ENCODE peak calls at places on chromosome 4, in eight cellular contexts. A, Q, Y, X, G, Z, F and B are unnamed samples.

GRCh38 chr4:83771113-83771705 is 235.3 kb downstream of the GPAT3 start:
- DNase-seq in A (peak), G (no peak), Z (peak), X (peak), Y (peak), F (peak), Q (peak), B (peak)

GRCh38 chr4:179307297-179308136 is 1865.3 kb upstream of the AGA start:
- DNase-seq in Q (peak), G (peak), A (peak), Z (peak), X (peak), F (peak), Y (peak), B (peak)

GRCh38 chr4:76365636-76366035 is 55.3 kb downstream of the CCDC158 start:
- DNase-seq in Z (no peak), F (no peak), A (peak), Y (no peak), Q (no peak), X (no peak), G (no peak), B (no peak)

GRCh38 chr4:52201705-52202104 is 150.6 kb downstream of the SPATA18 start:
- DNase-seq in Y (no peak), F (no peak), Z (no peak), A (no peak), G (no peak), X (no peak), Q (no peak), B (no peak)

GRCh38 chr4:47383829-47384427 is 79.6 kb downstream of the COMMD8 start:
- DNase-seq in G (no peak), Z (no peak), F (peak), Y (peak), X (peak), A (peak), Q (peak), B (no peak)

GRCh38 chr4:184647391-184648101 is 1.7 kb downstream of the CASP3 start:
- DNase-seq in G (no peak), Z (no peak), X (no peak), A (peak), Q (no peak), Y (no peak), F (no peak), B (no peak)

GRCh38 chr4:177214935-177215334 is 94.7 kb upstream of the NEIL3 start:
- DNase-seq in Z (no peak), X (no peak), Q (no peak), A (peak), F (no peak), Y (no peak), G (no peak), B (no peak)

GRCh38 chr4:123524958-123525628 is 128.5 kb downstream of the SPRY1 start:
- DNase-seq in G (no peak), X (peak), Q (no peak), Z (no peak), F (no peak), A (peak), Y (no peak), B (no peak)

GRCh38 chr4:116899536-116899935 is 185.8 kb downstream of the TRAM1L1 start:
- DNase-seq in F (peak), Y (no peak), X (no peak), Z (no peak), A (no peak), G (no peak), Q (no peak), B (no peak)

GRCh38 chr4:100823066-100823992 is 305.5 kb upstream of the EMCN start:
- DNase-seq in G (peak), Q (no peak), A (no peak), Z (no peak), X (peak), Y (no peak), F (no peak), B (no peak)

GRCh38 chr4:143335979-143336827 is 473 bp upstream of the GAB1 start:
- DNase-seq in Z (peak), Y (peak), G (no peak), A (peak), F (peak), Q (peak), X (peak), B (peak)

GRCh38 chr4:179285696-179286095 is 1843.5 kb upstream of the AGA start:
- DNase-seq in A (no peak), Q (no peak), G (no peak), X (peak), Z (no peak), Y (no peak), F (no peak), B (no peak)

GRCh38 chr4:61210186-61210939 is 10.2 kb downstream of the ADGRL3 start:
- DNase-seq in Y (no peak), Q (no peak), X (no peak), G (no peak), F (no peak), A (no peak), Z (no peak), B (peak)

GRCh38 chr4:188680004-188680666 is 540.9 kb downstream of the TRIML1 start:
- DNase-seq in G (no peak), X (no peak), A (no peak), Z (no peak), Y (no peak), F (no peak), Q (no peak), B (no peak)

GRCh38 chr4:114364857-114365256 is 233.8 kb upstream of the UGT8 start:
- DNase-seq in G (no peak), A (peak), F (no peak), Y (no peak), Z (no peak), Q (no peak), X (no peak), B (no peak)

GRCh38 chr4:38600575-38600974 is 63.4 kb upstream of the KLF3 start:
- DNase-seq in A (no peak), Z (no peak), Q (no peak), X (no peak), Y (no peak), F (no peak), G (no peak), B (no peak)

GRCh38 chr4:81471361-81472248 is at the start of gene RASGEF1B:
- DNase-seq in F (peak), X (peak), A (peak), Z (peak), Y (peak), Q (peak), G (peak), B (peak)

GRCh38 chr4:186930024-186930423 is 206.4 kb upstream of the FAT1 start:
- DNase-seq in F (no peak), G (no peak), A (no peak), X (no peak), Y (no peak), Q (no peak), Z (no peak), B (no peak)

GRCh38 chr4:113442821-113443220 is 318.7 kb downstream of the CAMK2D start:
- DNase-seq in Z (no peak), F (no peak), X (no peak), G (no peak), Y (no peak), Q (no peak), A (no peak), B (no peak)

GRCh38 chr4:126267689-126268088 is 952.9 kb downstream of the FAT4 start:
- DNase-seq in A (peak), G (no peak), X (no peak), Q (no peak), F (no peak), Y (no peak), Z (no peak), B (no peak)

GRCh38 chr4:92035666-92036065 is 268.1 kb upstream of the GRID2 start:
- DNase-seq in X (no peak), Z (no peak), G (no peak), Y (no peak), Q (no peak), A (peak), F (no peak), B (no peak)

GRCh38 chr4:122131562-122132157 is 20.5 kb upstream of the BLTP1 start:
- DNase-seq in Y (no peak), Q (no peak), A (no peak), Z (no peak), X (no peak), F (no peak), G (peak), B (no peak)

GRCh38 chr4:128228778-128229457 is 58.7 kb downstream of the PGRMC2 start:
- DNase-seq in Z (no peak), G (no peak), Y (no peak), X (no peak), F (peak), Q (no peak), A (peak), B (no peak)

GRCh38 chr4:83889802-83890201 is 353.9 kb downstream of the GPAT3 start:
- DNase-seq in X (no peak), Y (peak), Z (no peak), G (no peak), F (no peak), Q (no peak), A (peak), B (no peak)

GRCh38 chr4:186765673-186766546 is 42.3 kb upstream of the FAT1 start:
- DNase-seq in G (no peak), X (peak), A (no peak), Y (no peak), F (no peak), Q (peak), Z (no peak), B (no peak)

GRCh38 chr4:147731611-147732515 is at the start of gene ARHGAP10:
- DNase-seq in Y (peak), G (no peak), F (peak), Q (peak), Z (peak), A (peak), X (no peak), B (peak)

GRCh38 chr4:74632634-74633033 is 161.7 kb downstream of the BTC start:
- DNase-seq in Y (no peak), G (no peak), Q (peak), Z (no peak), F (no peak), X (no peak), A (peak), B (no peak)

GRCh38 chr4:139849219-139849618 is 183.6 kb downstream of the MGST2 start:
- DNase-seq in A (no peak), X (peak), Y (no peak), G (no peak), F (peak), Q (no peak), Z (no peak), B (no peak)

GRCh38 chr4:40192286-40193017 is 4.4 kb upstream of the RHOH start:
- DNase-seq in Q (no peak), G (no peak), X (peak), A (no peak), F (no peak), Y (no peak), Z (peak), B (no peak)

GRCh38 chr4:76751612-76752343 is 146.2 kb downstream of the SOWAHB start:
- DNase-seq in G (no peak), Q (no peak), Z (no peak), A (no peak), Y (no peak), X (no peak), F (no peak), B (no peak)

GRCh38 chr4:104728380-104729122 is 233.9 kb upstream of the CXXC4 start:
- DNase-seq in Q (no peak), Y (peak), F (no peak), X (peak), Z (no peak), G (no peak), A (peak), B (no peak)

GRCh38 chr4:47913858-47914218 is 545 bp downstream of the NFXL1 start:
- DNase-seq in A (no peak), Y (peak), G (no peak), Z (peak), X (peak), F (no peak), Q (peak), B (peak)

GRCh38 chr4:95505149-95505548 is 43.6 kb downstream of the UNC5C start:
- DNase-seq in X (no peak), F (no peak), G (no peak), Y (no peak), Q (no peak), Z (no peak), A (peak), B (no peak)

GRCh38 chr4:176277162-176277904 is 8.3 kb upstream of the ASB5 start:
- DNase-seq in X (peak), Q (peak), Z (no peak), A (peak), G (no peak), F (peak), Y (peak), B (peak)

GRCh38 chr4:924107-925096 is 7.7 kb downstream of the GAK start:
- DNase-seq in G (peak), Q (peak), X (no peak), A (peak), F (peak), Z (no peak), Y (no peak), B (no peak)

DNA sequence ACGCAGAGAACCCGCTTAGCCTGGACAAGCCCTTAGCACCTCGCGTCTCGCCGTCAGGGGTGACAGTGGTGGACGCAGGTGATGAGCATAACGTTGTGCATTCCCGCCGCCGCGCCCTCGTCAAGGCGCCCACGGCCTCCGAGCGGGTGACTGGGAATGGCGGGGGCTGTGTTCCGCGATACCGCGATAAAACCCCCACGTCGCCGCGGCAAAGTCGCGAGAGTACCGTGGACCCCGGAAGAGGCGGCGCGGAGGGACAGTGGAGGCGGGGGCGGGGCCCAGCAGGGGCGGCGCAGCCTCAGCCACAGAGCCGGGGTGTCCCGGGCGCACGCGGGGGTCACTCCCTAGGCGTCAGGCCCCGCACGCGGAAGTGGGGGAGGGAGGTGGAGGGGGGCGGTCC is 53.8 kb downstream of the ZFYVE28 start:
- DNase-seq in A (no peak), Y (no peak), Q (peak), G (no peak), X (no peak), Z (no peak), F (no peak), B (no peak)
- TF ChIP-seq USF2 in A (no peak), Y (no peak), Q (no peak), G (no peak), X (no peak), Z (no peak), F (no peak), B (no peak)

DNA sequence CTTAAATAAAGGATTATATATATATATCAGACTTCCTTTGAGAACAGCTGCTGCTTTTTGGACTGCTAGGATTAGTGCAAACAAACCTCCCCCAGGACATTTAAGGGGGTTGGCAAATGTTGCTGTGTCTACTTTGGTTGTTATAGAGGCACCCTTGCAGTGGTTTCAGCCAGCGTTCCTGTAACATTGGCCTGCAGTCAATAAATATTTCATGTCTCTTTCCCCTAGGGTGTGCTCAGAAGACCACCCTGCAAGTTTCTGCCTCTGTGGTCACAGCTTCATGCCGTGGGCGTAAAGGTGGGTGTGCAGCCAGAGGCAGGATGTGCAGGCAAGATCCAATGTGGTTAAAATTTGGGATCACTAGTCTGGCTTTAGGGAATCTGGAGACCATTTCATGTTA is 28.9 kb downstream of the FGF5 start:
- DNase-seq in A (no peak), Z (no peak), Q (no peak), G (no peak), X (no peak), F (no peak), Y (no peak), B (no peak)
- TF ChIP-seq USF2 in A (no peak), Z (no peak), Q (no peak), G (no peak), X (no peak), F (no peak), Y (no peak), B (no peak)

DNA sequence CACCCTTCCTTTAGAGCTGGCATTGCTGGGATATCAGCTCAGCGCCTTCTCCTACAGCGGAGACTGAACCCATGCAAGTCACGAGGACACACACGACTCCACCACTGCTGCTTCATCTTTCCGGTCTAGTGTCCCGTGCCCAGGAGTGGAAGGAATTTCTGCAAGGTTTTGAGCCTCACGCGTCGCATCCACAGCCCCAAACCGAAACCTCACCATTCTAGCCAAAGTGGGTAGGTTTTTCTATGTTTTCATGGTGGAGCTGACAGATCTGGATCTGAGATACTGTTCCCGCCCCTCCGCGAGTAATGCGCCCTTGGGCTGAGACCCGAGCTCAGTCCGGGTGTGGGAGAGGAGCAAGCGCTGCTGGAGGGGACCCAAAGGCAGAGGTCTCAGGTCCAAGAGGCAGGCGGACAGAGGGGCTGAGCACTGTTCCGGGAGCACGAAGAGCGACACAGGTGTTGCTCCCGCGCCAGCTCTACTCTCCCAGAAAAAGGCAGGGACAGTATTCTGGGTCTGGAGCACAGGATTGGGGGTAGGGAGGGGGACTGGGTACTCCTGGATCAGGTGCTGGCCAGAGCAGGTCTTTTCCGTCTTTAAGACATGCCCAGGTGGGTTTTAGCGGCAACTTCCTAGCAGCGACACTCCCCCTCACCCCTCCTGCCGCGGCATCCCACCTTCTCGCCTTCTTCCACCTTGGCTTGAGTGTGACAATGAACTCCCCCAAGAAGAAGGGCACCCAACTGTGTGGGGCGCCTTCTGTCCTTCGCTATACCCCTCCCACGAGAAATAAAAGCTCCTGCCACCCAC is 1.9 kb downstream of the EPHA5 start:
- DNase-seq in Y (no peak), G (no peak), A (no peak), F (peak), Q (no peak), Z (peak), X (no peak), B (peak)
- TF ChIP-seq USF2 in Y (no peak), G (no peak), A (no peak), F (no peak), Q (no peak), Z (no peak), X (no peak), B (peak)

GRCh38 chr4:8517946-8518345 is 62.2 kb upstream of the GPR78 start:
- DNase-seq in G (no peak), Y (no peak), Z (no peak), X (no peak), Q (no peak), F (no peak), A (no peak), B (no peak)
- TF ChIP-seq USF2 in G (no peak), Y (no peak), Z (no peak), X (no peak), Q (no peak), F (no peak), A (no peak), B (no peak)

DNA sequence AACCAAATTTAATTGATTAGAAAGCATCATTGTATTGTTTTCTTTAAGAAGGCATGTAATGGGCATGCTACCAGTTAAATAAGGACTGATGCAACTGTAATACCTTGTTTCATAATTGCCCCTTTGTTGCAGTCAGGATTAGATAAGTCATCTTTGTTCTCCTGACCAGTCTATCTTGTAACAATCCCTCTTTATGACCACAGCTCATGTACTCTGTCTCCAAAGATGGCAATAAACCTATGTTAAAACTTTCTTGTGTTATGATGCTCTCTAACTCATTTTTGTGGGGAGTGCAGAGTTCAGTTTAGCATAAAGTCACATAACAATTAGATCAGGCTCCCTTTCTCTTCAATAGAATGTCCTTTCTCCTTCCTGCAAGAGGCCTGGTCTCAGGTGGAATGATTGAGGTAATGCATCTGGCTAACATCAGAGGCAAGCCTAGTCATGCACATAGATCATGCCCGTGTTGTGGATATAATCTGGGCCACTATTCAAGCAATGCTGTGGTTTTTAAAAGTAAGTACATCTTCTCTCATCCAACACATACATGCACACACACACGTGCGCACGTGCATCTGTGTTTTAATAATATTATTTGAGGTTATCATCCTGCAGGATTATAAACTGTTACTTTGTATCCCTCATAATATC is 45.6 kb downstream of the TMEM154 start:
- DNase-seq in G (no peak), F (no peak), Z (no peak), A (no peak), Y (no peak), X (peak), Q (no peak), B (no peak)
- TF ChIP-seq USF2 in G (no peak), F (no peak), Z (no peak), A (no peak), Y (no peak), X (no peak), Q (no peak), B (no peak)

DNA sequence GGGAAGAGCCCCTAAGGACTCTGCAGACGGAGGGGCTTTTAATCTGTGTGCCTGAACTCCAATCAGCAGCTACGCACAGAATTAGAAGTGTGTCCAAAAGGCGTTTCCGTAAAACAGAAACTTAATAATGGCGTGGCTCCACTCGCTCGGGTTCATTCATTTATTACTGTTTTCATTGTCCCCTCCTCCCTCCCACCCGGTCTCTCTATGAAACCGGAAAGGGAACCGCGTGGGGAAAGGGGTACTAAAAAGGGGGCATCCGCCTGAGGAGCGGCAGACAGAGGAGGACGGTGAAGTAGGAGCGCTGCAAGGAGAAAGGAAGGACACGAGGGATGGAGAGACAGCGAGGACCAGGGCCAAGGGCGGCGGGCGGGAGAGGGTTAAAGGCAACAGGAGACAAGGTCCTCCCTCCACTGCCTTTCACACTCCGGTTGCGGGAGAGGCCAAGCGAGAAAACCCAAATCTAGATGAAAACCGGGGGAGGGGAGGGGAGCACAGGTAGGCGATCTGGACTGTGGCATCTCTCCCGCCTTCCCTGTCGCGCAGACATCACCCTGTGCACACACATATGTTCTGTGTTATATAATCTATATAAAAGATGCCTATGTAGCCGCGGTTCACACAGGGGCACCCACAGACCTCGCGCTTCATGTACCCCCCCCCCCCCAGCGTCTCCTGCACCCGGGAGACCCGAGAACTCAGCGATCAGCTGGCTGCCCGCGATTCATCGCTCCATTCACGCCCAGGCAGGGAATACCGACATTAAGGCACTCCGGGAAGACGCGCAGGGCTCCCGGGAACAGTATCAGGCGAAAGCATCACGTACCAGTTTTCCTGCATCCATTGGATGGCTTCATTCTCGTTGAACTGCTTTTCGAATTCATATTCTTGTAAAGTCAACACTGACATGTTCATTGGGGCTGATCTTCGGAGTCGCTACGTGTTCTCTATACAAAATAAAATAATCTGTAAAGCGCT is 705 bp downstream of the ELOVL6 start:
- DNase-seq in Z (peak), Q (peak), G (no peak), X (no peak), A (peak), Y (peak), F (peak), B (peak)
- TF ChIP-seq USF2 in Z (no peak), Q (no peak), G (no peak), X (no peak), A (no peak), Y (no peak), F (no peak), B (no peak)